ENCODE peak calls at places on chromosomes 7 and 10, in eight cellular contexts. R, E, Q, V, M, D, O and B are unnamed samples.

GRCh38 chr10:5944389-5945202 is 32.7 kb downstream of the IL15RA start:
- DNase-seq in E (peak; percentile 91), D (no peak), V (no peak), R (no peak), M (no peak), O (no peak), Q (no peak), B (no peak)

GRCh38 chr7:21617916-21618390 is 75.1 kb downstream of the DNAH11 start:
- DNase-seq in Q (no peak), V (no peak), D (no peak), M (no peak), O (no peak), E (no peak), R (no peak), B (no peak)

GRCh38 chr7:1368682-1369571 is 90.3 kb downstream of the MICALL2 start:
- DNase-seq in E (no peak), M (peak; percentile 73), O (peak; percentile 25), V (peak; percentile 83), Q (peak; percentile 82), R (no peak), D (peak; percentile 44), B (no peak)

GRCh38 chr10:123583639-123584418 is 82.3 kb upstream of the GPR26 start:
- DNase-seq in V (peak; percentile 73), R (peak; percentile 37), Q (peak; percentile 77), M (peak; percentile 60), D (peak; percentile 38), E (peak; percentile 84), O (peak; percentile 31), B (peak; percentile 72)

GRCh38 chr7:106282852-106283251 is 1.9 kb downstream of the NAMPT start:
- DNase-seq in Q (no peak), O (no peak), E (no peak), R (no peak), V (no peak), D (no peak), M (no peak), B (no peak)

GRCh38 chr10:101577121-101577871 is 10.8 kb downstream of the POLL start:
- DNase-seq in O (no peak), R (no peak), E (no peak), M (no peak), D (no peak), V (no peak), Q (no peak), B (no peak)

GRCh38 chr10:127463548-127463947 is 85.6 kb upstream of the NPS start:
- DNase-seq in Q (no peak), O (no peak), E (no peak), D (no peak), V (no peak), R (no peak), M (no peak), B (no peak)

GRCh38 chr7:142000244-142000643 is 4.6 kb downstream of the MGAM start:
- DNase-seq in Q (no peak), M (no peak), O (no peak), D (no peak), R (no peak), E (no peak), V (no peak), B (no peak)

GRCh38 chr10:119341236-119342016 is 134.1 kb downstream of the GRK5 start:
- DNase-seq in E (no peak), R (no peak), Q (no peak), D (peak; percentile 41), O (no peak), M (peak; percentile 29), V (no peak), B (no peak)